ENCODE peak calls at places on chromosomes 7 and 10, in ten cellular contexts. B is spleen, Z is mammary epithelial cell, R is coronary artery, T is WERI-Rb-1, A is K562, S is endodermal cell, I is endothelial cell of umbilical vein, K is colonic mucosa, Y is pancreas. G is an unnamed sample.

GRCh38 chr7:138257459-138258193 is 181.4 kb downstream of the AKR1D1 start:
- DNase-seq in R (no peak), Z (no peak), T (no peak), K (peak), I (peak), Y (no peak), A (peak), S (no peak), B (no peak), G (peak)

GRCh38 chr7:107594961-107595737 is 15.1 kb downstream of the BCAP29 start:
- DNase-seq in B (no peak), Y (no peak), S (no peak), Z (peak), R (no peak), T (no peak), A (no peak), K (no peak), I (peak), G (peak)

GRCh38 chr7:92421676-92422435 is 25.4 kb upstream of the GATAD1 start:
- DNase-seq in T (no peak), S (no peak), K (peak), I (no peak), B (no peak), A (peak), Y (no peak), Z (no peak), R (no peak), G (peak)

GRCh38 chr10:119235381-119235780 is 28.0 kb downstream of the GRK5 start:
- DNase-seq in S (no peak), T (no peak), A (no peak), R (no peak), B (no peak), I (peak), Z (peak), Y (no peak), K (no peak), G (peak)

GRCh38 chr7:69674701-69675182 is 76.5 kb downstream of the AUTS2 start:
- DNase-seq in Z (no peak), B (no peak), T (no peak), S (no peak), I (no peak), R (no peak), K (no peak), A (no peak), Y (no peak), G (no peak)

GRCh38 chr7:2258661-2259365 is 16.8 kb downstream of the NUDT1 start:
- DNase-seq in B (peak), T (no peak), Y (no peak), Z (no peak), S (no peak), I (no peak), R (no peak), A (no peak), K (no peak), G (no peak)

GRCh38 chr7:129616530-129616929 is 5.0 kb downstream of the NRF1 start:
- DNase-seq in B (no peak), S (no peak), R (no peak), Y (no peak), Z (no peak), I (no peak), K (no peak), A (peak), T (no peak), G (peak)

GRCh38 chr10:13839430-13839986 is 252.7 kb downstream of the PRPF18 start:
- DNase-seq in T (no peak), I (peak), S (peak), B (no peak), A (no peak), Y (no peak), R (peak), K (no peak), Z (peak), G (no peak)

GRCh38 chr7:133434246-133434865 is 181.5 kb downstream of the EXOC4 start:
- DNase-seq in A (peak), Z (peak), I (peak), B (no peak), K (no peak), Y (no peak), R (no peak), T (no peak), S (no peak), G (peak)

GRCh38 chr7:102215281-102215680 is 71.4 kb upstream of the SH2B2 start:
- DNase-seq in A (no peak), R (no peak), S (no peak), I (no peak), T (no peak), Y (no peak), Z (no peak), K (no peak), B (no peak), G (no peak)

DNA sequence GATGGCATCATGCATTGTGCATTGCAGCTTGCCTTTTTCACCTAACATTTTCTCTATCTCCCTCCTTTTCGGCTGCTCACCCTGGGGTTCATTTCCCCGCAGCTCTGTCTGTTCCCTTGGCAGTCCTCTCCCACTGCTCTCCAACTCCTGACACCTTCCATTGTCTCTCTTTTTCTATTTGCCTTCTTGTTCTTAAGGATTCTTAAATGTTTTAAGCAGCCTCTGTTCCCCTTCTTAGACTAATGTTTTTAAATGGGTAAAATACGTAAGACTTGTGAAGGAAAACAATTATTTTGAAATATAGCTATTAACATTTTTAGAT is 19.4 kb downstream of the BMPR1A start:
- DNase-seq in Z (no peak), S (no peak), Y (no peak), B (no peak), A (no peak), R (no peak), K (no peak), I (no peak), T (no peak), G (no peak)
- H3K27ac ChIP-seq in Z (no peak), S (no peak), Y (no peak), B (no peak), A (peak), R (no peak), K (peak), I (no peak), T (no peak), G (peak)

DNA sequence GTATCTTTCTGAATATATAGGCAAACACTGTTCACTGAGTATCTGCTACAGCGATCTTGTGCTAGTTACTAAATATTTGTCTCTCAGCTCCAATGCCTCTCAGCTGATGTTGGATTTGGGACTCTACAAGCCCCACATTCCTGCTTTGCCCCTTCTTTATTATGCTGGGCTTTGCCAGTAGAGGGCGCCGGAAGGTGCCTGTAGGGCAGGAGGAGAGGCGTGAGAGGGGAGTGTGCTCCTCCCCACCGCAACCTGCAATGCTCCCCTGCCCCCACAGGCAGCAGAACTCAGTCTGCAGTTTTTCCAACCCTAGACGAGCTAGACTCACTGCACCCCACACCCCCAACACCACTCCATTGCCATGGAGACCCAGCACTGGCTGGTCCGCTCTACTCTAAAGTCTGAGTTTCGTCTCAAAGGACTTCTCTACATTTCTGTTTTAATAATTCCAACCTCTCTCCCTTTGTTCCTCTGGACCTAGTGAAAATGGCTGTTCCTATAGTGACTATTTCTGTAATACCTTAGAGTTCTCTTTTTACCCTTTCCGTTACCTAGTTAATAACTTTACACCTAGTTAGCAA is 337.6 kb downstream of the CCSER2 start:
- DNase-seq in I (no peak), R (no peak), K (peak), A (peak), Z (peak), Y (no peak), T (peak), S (peak), B (no peak), G (no peak)
- TF ChIP-seq CTCF in I (peak), R (no peak), K (peak), A (peak), Z (peak), Y (no peak), T (peak), S (peak), B (peak), G (no peak)

GRCh38 chr10:94358480-94358879 is 4.3 kb downstream of the NOC3L start:
- DNase-seq in S (no peak), I (no peak), B (no peak), Y (no peak), R (no peak), Z (peak), T (no peak), A (no peak), K (no peak), G (no peak)
- H3K27ac ChIP-seq in S (no peak), I (no peak), B (no peak), Y (no peak), R (no peak), Z (peak), T (no peak), A (no peak), K (no peak), G (no peak)

DNA sequence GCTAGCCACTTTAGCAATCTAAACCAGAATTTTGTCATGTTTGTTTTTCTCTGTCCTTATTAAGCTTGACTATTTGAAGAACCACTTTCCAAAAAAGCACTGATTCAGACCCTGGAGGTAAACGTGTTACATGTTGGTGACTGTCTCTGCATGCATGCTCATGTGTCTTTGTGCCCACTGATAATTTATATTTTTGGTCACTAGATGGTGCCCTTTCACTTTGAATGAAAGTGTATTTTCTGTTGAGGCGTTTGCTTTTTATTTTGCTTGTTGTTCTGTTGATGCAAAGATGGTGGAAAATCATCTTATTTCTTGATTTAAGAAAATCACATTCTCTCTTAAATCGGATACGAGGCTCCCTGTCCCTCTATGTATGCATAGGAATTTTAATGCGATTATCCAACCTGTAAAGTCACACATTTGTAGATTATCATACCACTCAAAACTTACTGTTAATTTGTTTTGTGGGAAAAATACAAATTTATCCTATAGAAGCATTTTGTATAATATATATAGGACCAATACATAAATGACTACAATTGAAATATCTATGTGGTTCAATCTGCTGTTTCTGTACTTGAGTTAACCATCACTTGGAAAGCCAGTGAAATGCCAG is 269.3 kb downstream of the BICC1 start:
- DNase-seq in S (no peak), Z (peak), T (no peak), K (no peak), I (peak), B (no peak), R (no peak), Y (no peak), A (peak), G (peak)
- TF ChIP-seq CTCF in S (peak), Z (peak), T (peak), K (peak), I (peak), B (peak), R (peak), Y (no peak), A (peak), G (peak)

DNA sequence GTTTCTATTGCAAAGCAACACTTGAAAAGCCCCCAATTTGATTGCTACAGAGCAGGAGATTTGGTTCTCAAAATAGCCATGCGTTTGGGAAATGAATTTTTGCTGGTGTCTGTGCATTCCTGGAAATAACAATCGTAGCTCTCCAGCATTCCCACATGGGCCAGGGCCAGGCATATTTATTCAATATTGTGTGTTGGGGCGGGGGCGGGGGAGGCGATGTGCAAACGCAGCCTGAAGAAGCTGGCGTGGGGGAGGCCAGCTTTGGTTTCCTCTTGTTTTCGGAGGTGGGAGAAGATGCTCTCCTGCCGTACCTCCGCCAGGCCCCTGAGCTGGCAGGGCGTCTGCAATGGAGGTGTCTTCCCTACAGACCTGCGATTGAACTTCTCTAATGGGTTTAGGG is 56.7 kb upstream of the HABP2 start:
- DNase-seq in K (no peak), S (no peak), R (no peak), I (no peak), Y (no peak), T (no peak), A (no peak), Z (no peak), B (no peak), G (no peak)
- H3K27ac ChIP-seq in K (no peak), S (no peak), R (peak), I (no peak), Y (no peak), T (no peak), A (no peak), Z (no peak), B (no peak), G (no peak)

G was measured in cardiac muscle cell.